ENCODE peak calls at places on chromosomes 4 and X, in five cellular contexts. One of them, this sample, is unnamed.

GRCh38 chrX:106748377-106748776 is 21.9 kb downstream of the RNF128 start:
- DNase-seq in AG09309: no peak
- DNase-seq in myocyte: no peak
- DNase-seq in RPMI7951: no peak
- DNase-seq in AML-193: no peak
- DNase-seq in this sample: no peak

GRCh38 chr4:2251073-2251794 is 9.3 kb upstream of the HAUS3 start:
- DNase-seq in AG09309: no peak
- DNase-seq in RPMI7951: no peak
- DNase-seq in myocyte: no peak
- DNase-seq in AML-193: no peak
- DNase-seq in this sample: no peak

GRCh38 chr4:173169428-173170209 is 1.0 kb downstream of the GALNT7 start:
- DNase-seq in myocyte: peak
- DNase-seq in RPMI7951: peak
- DNase-seq in AML-193: peak
- DNase-seq in AG09309: no peak
- DNase-seq in this sample: peak

GRCh38 chr4:54371211-54371610 is 142.1 kb downstream of the PDGFRA start:
- DNase-seq in myocyte: no peak
- DNase-seq in RPMI7951: peak
- DNase-seq in AML-193: no peak
- DNase-seq in AG09309: no peak
- DNase-seq in this sample: no peak

GRCh38 chr4:138736362-138736761 is 279.2 kb upstream of the NOCT start:
- DNase-seq in AML-193: no peak
- DNase-seq in AG09309: no peak
- DNase-seq in RPMI7951: peak
- DNase-seq in myocyte: peak
- DNase-seq in this sample: no peak

GRCh38 chrX:20383487-20383886 is 116.8 kb upstream of the RPS6KA3 start:
- DNase-seq in AML-193: no peak
- DNase-seq in myocyte: peak
- DNase-seq in RPMI7951: no peak
- DNase-seq in AG09309: no peak
- DNase-seq in this sample: no peak

GRCh38 chrX:131521824-131522223 is 22.1 kb upstream of the OR13H1 start:
- DNase-seq in AG09309: no peak
- DNase-seq in myocyte: no peak
- DNase-seq in AML-193: no peak
- DNase-seq in RPMI7951: no peak
- DNase-seq in this sample: no peak

GRCh38 chr4:151808120-151808529 is 47.3 kb upstream of the GATB start:
- DNase-seq in RPMI7951: peak
- DNase-seq in myocyte: peak
- DNase-seq in AG09309: peak
- DNase-seq in AML-193: no peak
- DNase-seq in this sample: peak

GRCh38 chr4:23934915-23935314 is 45.1 kb upstream of the PPARGC1A start:
- DNase-seq in AML-193: no peak
- DNase-seq in RPMI7951: peak
- DNase-seq in myocyte: peak
- DNase-seq in AG09309: peak
- DNase-seq in this sample: no peak

GRCh38 chr4:44927361-44928061 is 201.2 kb upstream of the GNPDA2 start:
- DNase-seq in AG09309: no peak
- DNase-seq in AML-193: peak
- DNase-seq in myocyte: no peak
- DNase-seq in RPMI7951: peak
- DNase-seq in this sample: peak

GRCh38 chr4:4721636-4722035 is 137.8 kb upstream of the MSX1 start:
- DNase-seq in AG09309: no peak
- DNase-seq in AML-193: no peak
- DNase-seq in RPMI7951: no peak
- DNase-seq in myocyte: no peak
- DNase-seq in this sample: no peak

GRCh38 chr4:8176547-8177399 is 18.2 kb upstream of the ABLIM2 start:
- DNase-seq in RPMI7951: peak
- DNase-seq in AG09309: no peak
- DNase-seq in myocyte: peak
- DNase-seq in AML-193: peak
- DNase-seq in this sample: peak

GRCh38 chr4:2570551-2571222 is 34.2 kb downstream of the FAM193A start:
- DNase-seq in RPMI7951: no peak
- DNase-seq in myocyte: no peak
- DNase-seq in AG09309: no peak
- DNase-seq in AML-193: no peak
- DNase-seq in this sample: no peak

GRCh38 chr4:107392951-107393350 is 327.1 kb downstream of the PAPSS1 start:
- DNase-seq in AML-193: no peak
- DNase-seq in myocyte: peak
- DNase-seq in AG09309: peak
- DNase-seq in RPMI7951: peak
- DNase-seq in this sample: peak

GRCh38 chr4:7074423-7074822 is 6.6 kb upstream of the GRPEL1 start:
- DNase-seq in myocyte: peak
- DNase-seq in AG09309: no peak
- DNase-seq in RPMI7951: peak
- DNase-seq in AML-193: no peak
- DNase-seq in this sample: no peak

GRCh38 chrX:131187234-131187633 is 101.9 kb downstream of the IGSF1 start:
- DNase-seq in AG09309: no peak
- DNase-seq in AML-193: no peak
- DNase-seq in myocyte: no peak
- DNase-seq in RPMI7951: no peak
- DNase-seq in this sample: no peak

GRCh38 chrX:38939067-38939466 is 137.8 kb downstream of the MID1IP1 start:
- DNase-seq in AML-193: no peak
- DNase-seq in AG09309: no peak
- DNase-seq in myocyte: no peak
- DNase-seq in RPMI7951: peak
- DNase-seq in this sample: no peak

GRCh38 chr4:81136161-81136910 is 78.7 kb downstream of the PRKG2 start:
- DNase-seq in RPMI7951: no peak
- DNase-seq in AG09309: peak
- DNase-seq in myocyte: peak
- DNase-seq in AML-193: no peak
- DNase-seq in this sample: no peak

GRCh38 chr4:2962099-2962455 is 1.1 kb downstream of the NOP14 start:
- DNase-seq in AML-193: peak
- DNase-seq in RPMI7951: no peak
- DNase-seq in AG09309: no peak
- DNase-seq in myocyte: no peak
- DNase-seq in this sample: peak

GRCh38 chr4:171612907-171613306 is 200.3 kb upstream of the GALNTL6 start:
- DNase-seq in AG09309: no peak
- DNase-seq in RPMI7951: no peak
- DNase-seq in AML-193: no peak
- DNase-seq in myocyte: no peak
- DNase-seq in this sample: no peak

GRCh38 chrX:110557864-110558263 is 199.2 kb downstream of the RTL9 start:
- DNase-seq in myocyte: no peak
- DNase-seq in AML-193: no peak
- DNase-seq in RPMI7951: no peak
- DNase-seq in AG09309: no peak
- DNase-seq in this sample: no peak

GRCh38 chrX:132482632-132483031 is 6.2 kb downstream of the MBNL3 start:
- DNase-seq in AG09309: no peak
- DNase-seq in myocyte: no peak
- DNase-seq in AML-193: no peak
- DNase-seq in RPMI7951: no peak
- DNase-seq in this sample: no peak

GRCh38 chr4:7652006-7652405 is 217.3 kb upstream of the PSAPL1 start:
- DNase-seq in RPMI7951: no peak
- DNase-seq in AML-193: no peak
- DNase-seq in AG09309: no peak
- DNase-seq in myocyte: no peak
- DNase-seq in this sample: no peak

GRCh38 chrX:650274-650673 is 19.7 kb downstream of the SHOX start:
- DNase-seq in AG09309: no peak
- DNase-seq in RPMI7951: peak
- DNase-seq in myocyte: peak
- DNase-seq in AML-193: no peak
- DNase-seq in this sample: no peak

GRCh38 chr4:55793479-55793878 is 26.1 kb upstream of the EXOC1L start:
- DNase-seq in AG09309: no peak
- DNase-seq in myocyte: no peak
- DNase-seq in RPMI7951: no peak
- DNase-seq in AML-193: no peak
- DNase-seq in this sample: no peak

GRCh38 chrX:138008280-138008679 is 442.4 kb downstream of the ZIC3 start:
- DNase-seq in myocyte: no peak
- DNase-seq in RPMI7951: no peak
- DNase-seq in AG09309: no peak
- DNase-seq in AML-193: no peak
- DNase-seq in this sample: no peak

GRCh38 chr4:156578713-156579112 is 392.9 kb downstream of the PDGFC start:
- DNase-seq in AML-193: no peak
- DNase-seq in RPMI7951: no peak
- DNase-seq in AG09309: no peak
- DNase-seq in myocyte: no peak
- DNase-seq in this sample: no peak

GRCh38 chr4:117378942-117379341 is 293.6 kb upstream of the TRAM1L1 start:
- DNase-seq in AML-193: no peak
- DNase-seq in AG09309: no peak
- DNase-seq in RPMI7951: no peak
- DNase-seq in myocyte: no peak
- DNase-seq in this sample: no peak

GRCh38 chr4:6499241-6499605 is 26.8 kb upstream of the PPP2R2C start:
- DNase-seq in AG09309: no peak
- DNase-seq in AML-193: no peak
- DNase-seq in myocyte: no peak
- DNase-seq in RPMI7951: no peak
- DNase-seq in this sample: no peak

GRCh38 chrX:108304210-108304609 is 134.0 kb downstream of the COL4A6 start:
- DNase-seq in AML-193: no peak
- DNase-seq in RPMI7951: no peak
- DNase-seq in AG09309: no peak
- DNase-seq in myocyte: no peak
- DNase-seq in this sample: peak

GRCh38 chr4:155207534-155208257 is 740 bp upstream of the NPY2R start:
- DNase-seq in myocyte: no peak
- DNase-seq in AML-193: no peak
- DNase-seq in RPMI7951: no peak
- DNase-seq in AG09309: no peak
- DNase-seq in this sample: peak

GRCh38 chr4:108651068-108651794 is 832 bp downstream of the OSTC start:
- DNase-seq in AML-193: peak
- DNase-seq in RPMI7951: peak
- DNase-seq in myocyte: peak
- DNase-seq in AG09309: no peak
- DNase-seq in this sample: peak

GRCh38 chr4:84582302-84582987 is 482 bp upstream of the CDS1 start:
- DNase-seq in RPMI7951: peak
- DNase-seq in AML-193: no peak
- DNase-seq in AG09309: no peak
- DNase-seq in myocyte: peak
- DNase-seq in this sample: peak

GRCh38 chr4:122827899-122828601 is 1.4 kb downstream of the FGF2 start:
- DNase-seq in RPMI7951: peak
- DNase-seq in myocyte: peak
- DNase-seq in AG09309: no peak
- DNase-seq in AML-193: no peak
- DNase-seq in this sample: peak

GRCh38 chr4:52051615-52052474 is 741 bp downstream of the SPATA18 start:
- DNase-seq in AG09309: peak
- DNase-seq in RPMI7951: peak
- DNase-seq in myocyte: no peak
- DNase-seq in AML-193: no peak
- DNase-seq in this sample: peak

GRCh38 chr4:26175016-26175786 is 145.6 kb upstream of the RBPJ start:
- DNase-seq in AG09309: no peak
- DNase-seq in AML-193: no peak
- DNase-seq in RPMI7951: no peak
- DNase-seq in myocyte: peak
- DNase-seq in this sample: no peak

GRCh38 chr4:70628444-70628843 is at the start of gene ENAM:
- DNase-seq in RPMI7951: no peak
- DNase-seq in AML-193: no peak
- DNase-seq in AG09309: no peak
- DNase-seq in myocyte: no peak
- DNase-seq in this sample: no peak

This sample was measured in A673.